ENCODE peak calls at places on chromosome 15, in nine cellular contexts. V is Ammon's horn; R is activated CD4-positive, CD25-positive, alpha-beta regulatory T cell; C is astrocyte; U is stimulated activated CD4-positive, alpha-beta T cell treated with anti-CD3 and anti-CD28 coated beads, Interleukin-4, amount 100 ng/mL, for 48 hours; E is posterior cingulate gyrus; X is stromal cell of bone marrow; D is posterior vena cava; W is H4. J is an unnamed sample.

GRCh38 chr15:74619916-74620635 is 4.4 kb downstream of the CLK3 start:
- DNase-seq in V (no peak), R (no peak), C (no peak), U (no peak), E (peak; percentile 70), X (no peak), D (no peak), W (no peak), J (no peak)

GRCh38 chr15:70154440-70155347 is 57.0 kb upstream of the TLE3 start:
- DNase-seq in V (no peak), R (no peak), C (peak; percentile 62), U (no peak), E (no peak), X (no peak), D (peak; percentile 82), W (peak; percentile 87), J (no peak)

GRCh38 chr15:22881739-22882440 is 43.4 kb downstream of the NIPA2 start:
- DNase-seq in V (no peak), R (no peak), C (no peak), U (no peak), E (peak; percentile 77), X (no peak), D (peak; percentile 59), W (no peak), J (no peak)

GRCh38 chr15:72197045-72197459 is 535 bp downstream of the GRAMD2A start:
- DNase-seq in V (no peak), R (no peak), C (no peak), U (no peak), E (no peak), X (no peak), D (no peak), W (no peak), J (no peak)

GRCh38 chr15:48250640-48251076 is 44.6 kb downstream of the SLC12A1 start:
- DNase-seq in V (peak; percentile 69), R (no peak), C (peak; percentile 76), U (no peak), E (no peak), X (peak; percentile 62), D (no peak), W (peak; percentile 78), J (peak; percentile 47)

GRCh38 chr15:42284551-42284950 is 11.3 kb upstream of the TMEM87A start:
- DNase-seq in V (no peak), R (no peak), C (no peak), U (no peak), E (no peak), X (no peak), D (no peak), W (no peak), J (no peak)

GRCh38 chr15:48002772-48003171 is 118.0 kb upstream of the SLC24A5 start:
- DNase-seq in V (no peak), R (no peak), C (no peak), U (no peak), E (no peak), X (no peak), D (no peak), W (no peak), J (no peak)

GRCh38 chr15:31448635-31448979 is 122.0 kb downstream of the KLF13 start:
- DNase-seq in V (no peak), R (no peak), C (no peak), U (no peak), E (no peak), X (no peak), D (no peak), W (no peak), J (no peak)

GRCh38 chr15:37076543-37076942 is 23.8 kb downstream of the MEIS2 start:
- DNase-seq in V (no peak), R (no peak), C (peak; percentile 68), U (no peak), E (no peak), X (no peak), D (no peak), W (no peak), J (no peak)

GRCh38 chr15:80580107-80580506 is 115.0 kb upstream of the ABHD17C start:
- DNase-seq in V (no peak), R (no peak), C (peak; percentile 75), U (no peak), E (no peak), X (no peak), D (no peak), W (peak; percentile 72), J (peak; percentile 38)

GRCh38 chr15:47754312-47754711 is 37.0 kb downstream of the SEMA6D start:
- DNase-seq in V (no peak), R (no peak), C (no peak), U (no peak), E (no peak), X (no peak), D (no peak), W (no peak), J (no peak)

GRCh38 chr15:44275431-44275830 is 13.1 kb upstream of the GOLM2 start:
- DNase-seq in V (no peak), R (no peak), C (no peak), U (no peak), E (no peak), X (no peak), D (no peak), W (no peak), J (no peak)

GRCh38 chr15:59296181-59296617 is 76.5 kb downstream of the MYO1E start:
- DNase-seq in V (no peak), R (no peak), C (peak; percentile 95), U (no peak), E (no peak), X (peak; percentile 86), D (no peak), W (peak; percentile 83), J (peak; percentile 77)

GRCh38 chr15:51861557-51862350 is 32.3 kb downstream of the TMOD3 start:
- DNase-seq in V (no peak), R (no peak), C (no peak), U (peak; percentile 24), E (no peak), X (no peak), D (no peak), W (no peak), J (no peak)

GRCh38 chr15:56587686-56588085 is 122.7 kb upstream of the MNS1 start:
- DNase-seq in V (no peak), R (no peak), C (peak; percentile 18), U (no peak), E (no peak), X (no peak), D (no peak), W (peak; percentile 45), J (peak; percentile 29)

GRCh38 chr15:42159381-42160015 is 3.1 kb upstream of the PLA2G4F start:
- DNase-seq in V (no peak), R (no peak), C (no peak), U (no peak), E (no peak), X (no peak), D (no peak), W (no peak), J (no peak)

GRCh38 chr15:73964736-73965093 is 27.4 kb downstream of the STOML1 start:
- DNase-seq in V (peak; percentile 79), R (peak; percentile 81), C (no peak), U (peak; percentile 88), E (peak; percentile 88), X (peak; percentile 56), D (peak; percentile 93), W (peak; percentile 78), J (peak; percentile 53)

GRCh38 chr15:70142322-70143191 is 44.8 kb upstream of the TLE3 start:
- DNase-seq in V (peak; percentile 29), R (no peak), C (peak; percentile 88), U (peak; percentile 36), E (no peak), X (no peak), D (peak; percentile 78), W (peak; percentile 36), J (no peak)

GRCh38 chr15:93614446-93615104 is 525.6 kb upstream of the RGMA start:
- DNase-seq in V (no peak), R (no peak), C (no peak), U (no peak), E (no peak), X (no peak), D (no peak), W (no peak), J (no peak)

GRCh38 chr15:57436961-57437360 is 60.7 kb downstream of the CGNL1 start:
- DNase-seq in V (no peak), R (no peak), C (no peak), U (no peak), E (no peak), X (no peak), D (no peak), W (no peak), J (no peak)

GRCh38 chr15:79970921-79971434 is at the start of gene BCL2A1:
- DNase-seq in V (peak; percentile 16), R (no peak), C (peak; percentile 93), U (peak; percentile 30), E (no peak), X (peak; percentile 86), D (no peak), W (no peak), J (no peak)

GRCh38 chr15:64599716-64600115 is 139.3 kb downstream of the ZNF609 start:
- DNase-seq in V (no peak), R (no peak), C (peak; percentile 56), U (no peak), E (no peak), X (no peak), D (no peak), W (peak; percentile 19), J (no peak)

GRCh38 chr15:75639191-75639708 is 774 bp downstream of the IMP3 start:
- DNase-seq in V (no peak), R (no peak), C (peak; percentile 44), U (no peak), E (no peak), X (no peak), D (no peak), W (no peak), J (no peak)

GRCh38 chr15:38750816-38751215 is 186.2 kb upstream of the RASGRP1 start:
- DNase-seq in V (no peak), R (no peak), C (peak; percentile 12), U (no peak), E (no peak), X (no peak), D (no peak), W (no peak), J (no peak)

GRCh38 chr15:44489464-44489863 is 47.5 kb upstream of the EIF3J start:
- DNase-seq in V (no peak), R (no peak), C (peak; percentile 90), U (no peak), E (no peak), X (peak; percentile 70), D (no peak), W (peak; percentile 16), J (peak; percentile 89)

GRCh38 chr15:50131617-50132016 is 12.6 kb upstream of the ATP8B4 start:
- DNase-seq in V (no peak), R (no peak), C (no peak), U (no peak), E (no peak), X (no peak), D (no peak), W (no peak), J (no peak)

GRCh38 chr15:85793641-85794597 is 806 bp downstream of the KLHL25 start:
- DNase-seq in V (no peak), R (peak; percentile 12), C (no peak), U (no peak), E (peak; percentile 85), X (peak; percentile 36), D (peak; percentile 84), W (no peak), J (no peak)

GRCh38 chr15:76962337-76963013 is 30.9 kb downstream of the RCN2 start:
- DNase-seq in V (no peak), R (no peak), C (no peak), U (no peak), E (no peak), X (no peak), D (no peak), W (no peak), J (no peak)

GRCh38 chr15:95041297-95041696 is 809.9 kb downstream of the MCTP2 start:
- DNase-seq in V (no peak), R (no peak), C (no peak), U (no peak), E (no peak), X (peak; percentile 10), D (no peak), W (no peak), J (no peak)